ENCODE peak calls at places on chromosome 19, in six cellular contexts. I, Y, E, H, S and M are unnamed samples.

GRCh38 chr19:44927746-44928145 is 13.3 kb downstream of the APOC1 start:
- DNase-seq in E (no peak), H (no peak), I (no peak), Y (no peak), S (no peak), M (no peak)

GRCh38 chr19:5093297-5093858 is 124.5 kb downstream of the KDM4B start:
- DNase-seq in S (no peak), I (no peak), E (no peak), H (no peak), Y (no peak), M (no peak)

GRCh38 chr19:2150794-2151338 is 500 bp downstream of the AP3D1 start:
- DNase-seq in E (no peak), I (no peak), Y (no peak), S (no peak), H (no peak), M (no peak)

GRCh38 chr19:31344403-31344802 is 4.8 kb downstream of the TSHZ3 start:
- DNase-seq in E (no peak), S (peak), Y (peak), H (no peak), I (no peak), M (no peak)

GRCh38 chr19:39238209-39238608 is 6.6 kb downstream of the IFNL3 start:
- DNase-seq in I (no peak), S (no peak), E (no peak), Y (no peak), H (no peak), M (no peak)

GRCh38 chr19:16420781-16421386 is 50.9 kb downstream of the EPS15L1 start:
- DNase-seq in I (no peak), Y (no peak), H (no peak), S (no peak), E (no peak), M (no peak)

GRCh38 chr19:49752701-49753100 is 10.4 kb downstream of the TSKS start:
- DNase-seq in S (no peak), Y (no peak), E (no peak), H (no peak), I (no peak), M (no peak)

GRCh38 chr19:15123900-15124299 is 16.7 kb downstream of the SYDE1 start:
- DNase-seq in Y (no peak), S (peak), H (peak), I (no peak), E (no peak), M (no peak)

DNA sequence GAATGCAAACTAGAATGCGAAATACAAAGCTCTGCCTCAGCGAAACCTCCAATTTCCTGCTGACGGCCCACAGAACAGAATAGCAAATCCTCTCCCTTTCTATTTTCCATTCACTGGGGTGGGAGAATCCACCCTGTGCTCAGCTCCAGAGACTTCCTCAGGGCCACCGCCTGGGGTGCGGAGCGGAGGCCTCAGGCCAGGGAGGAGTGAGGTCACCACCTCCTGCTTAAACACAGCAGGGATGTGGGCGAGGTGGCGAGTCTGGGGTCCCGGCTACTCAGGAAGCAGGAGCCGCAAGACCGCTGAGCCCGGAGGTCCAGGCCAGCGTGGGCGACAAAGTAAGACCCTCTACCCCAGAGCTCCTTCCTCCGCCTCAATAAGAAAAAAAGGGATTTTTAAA is 666 bp upstream of the ZNF320 start:
- DNase-seq in Y (peak), S (no peak), H (no peak), I (no peak), E (no peak), M (no peak)
- H3K4me3 ChIP-seq in Y (peak), S (no peak), H (no peak), I (no peak), E (no peak), M (no peak)

GRCh38 chr19:19406878-19407639 is 1.6 kb downstream of the GATAD2A start:
- DNase-seq in E (no peak), Y (no peak), I (peak), H (peak), S (peak), M (no peak)
- TF ChIP-seq CTCF in E (peak), Y (peak), I (peak), H (peak), S (peak), M (peak)

DNA sequence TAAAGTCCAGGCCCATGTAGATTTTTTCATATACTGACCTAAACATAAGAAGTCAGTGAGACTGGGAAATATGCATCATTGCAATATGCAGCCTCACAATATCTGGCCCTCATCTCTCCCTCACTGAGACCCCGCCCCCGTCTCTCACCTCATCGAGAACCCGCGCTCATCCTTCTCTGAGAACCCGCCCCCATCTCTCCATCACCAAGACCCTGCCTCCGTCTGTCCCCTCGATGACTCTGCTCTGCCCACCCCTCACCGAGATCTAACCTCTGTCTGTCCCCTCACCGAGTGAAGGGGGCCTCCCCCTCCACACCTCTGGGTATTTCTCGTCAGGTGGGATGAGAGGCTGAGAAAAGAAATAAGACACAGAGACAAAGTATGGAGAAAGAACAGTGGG is 20.5 kb upstream of the ZNF846 start:
- DNase-seq in I (no peak), H (no peak), S (no peak), Y (peak), E (no peak), M (no peak)
- H3K4me3 ChIP-seq in I (no peak), H (no peak), S (no peak), Y (peak), E (no peak), M (no peak)

GRCh38 chr19:46471116-46471733 is at the start of gene PNMA8A:
- DNase-seq in S (no peak), Y (peak), H (peak), I (no peak), E (peak), M (no peak)
- TF ChIP-seq CTCF in S (no peak), Y (no peak), H (no peak), I (no peak), E (no peak), M (no peak)

GRCh38 chr19:33621811-33622504 is at the start of gene CHST8:
- DNase-seq in H (peak), S (peak), I (no peak), E (no peak), Y (peak), M (no peak)
- H3K4me3 ChIP-seq in H (peak), S (peak), I (no peak), E (peak), Y (peak), M (no peak)

DNA sequence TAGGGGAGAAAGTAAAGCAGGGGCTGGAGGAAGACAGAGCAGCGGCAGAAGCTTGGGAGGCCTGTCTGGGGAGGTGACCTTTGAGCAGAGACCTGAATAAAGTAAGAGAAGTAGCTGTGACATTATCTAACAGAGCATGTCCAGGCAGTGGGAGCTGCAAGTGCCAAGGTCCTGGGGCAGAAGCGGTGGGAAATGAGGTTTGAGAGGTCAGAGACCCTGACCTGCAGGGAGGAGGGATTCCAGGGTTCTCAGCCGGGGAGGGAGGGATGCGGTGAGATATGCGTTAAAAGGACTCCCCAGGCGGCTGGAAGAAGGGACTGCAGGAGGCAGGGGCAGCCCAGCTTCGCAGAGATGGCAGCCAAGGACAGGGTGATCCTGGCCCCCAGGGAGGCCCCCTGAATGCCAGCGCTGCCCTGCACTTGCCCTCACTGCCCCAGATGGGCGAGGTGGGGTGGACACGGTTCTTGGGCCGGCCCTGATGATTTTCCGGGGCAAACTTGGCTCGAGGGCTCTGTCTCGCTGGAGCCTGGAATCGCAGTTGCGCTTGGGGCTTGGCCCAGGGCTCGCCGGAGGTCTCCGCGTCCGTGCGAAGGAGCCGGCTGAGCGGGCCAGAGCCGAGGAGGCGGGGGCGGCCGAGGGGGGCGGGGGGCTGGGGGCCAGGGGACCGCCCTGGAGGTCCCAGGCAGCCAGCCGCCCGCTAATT is 3.2 kb downstream of the CRLF1 start:
- DNase-seq in H (peak), Y (peak), S (no peak), E (no peak), I (no peak), M (no peak)
- TF ChIP-seq CTCF in H (peak), Y (peak), S (no peak), E (peak), I (no peak), M (peak)